ENCODE peak calls at places on chromosomes 13 and 19, in four cellular contexts. L is nucleus accumbens, G is foreskin keratinocyte, V is cardiac fibroblast. I is an unnamed sample.

GRCh38 chr19:49425922-49426592 is 869 bp downstream of the GFY start:
- DNase-seq in L (no peak), G (no peak), V (peak), I (no peak)

GRCh38 chr19:39438270-39438934 is 2.7 kb upstream of the RPS16 start:
- DNase-seq in G (no peak), V (peak), L (no peak), I (no peak)

GRCh38 chr13:107721436-107721835 is 493.9 kb downstream of the LIG4 start:
- DNase-seq in G (no peak), V (no peak), L (no peak), I (no peak)

GRCh38 chr19:48754950-48755645 is at the start of gene FGF21:
- DNase-seq in V (no peak), L (no peak), G (no peak), I (no peak)

GRCh38 chr19:15913830-15914229 is 16.0 kb upstream of the CYP4F2 start:
- DNase-seq in L (no peak), G (no peak), V (no peak), I (no peak)

GRCh38 chr13:21240586-21240985 is 64.1 kb downstream of the MRPL57 start:
- DNase-seq in L (no peak), V (peak), G (no peak), I (no peak)

GRCh38 chr19:41226053-41226873 is 7.2 kb downstream of the AXL start:
- DNase-seq in L (peak), G (no peak), V (peak), I (no peak)

GRCh38 chr13:103547914-103548313 is 481.7 kb upstream of the SLC10A2 start:
- DNase-seq in V (no peak), L (no peak), G (peak), I (no peak)